ENCODE peak calls at places on chromosomes 16 and 17, in five cellular contexts. J is iPS-NIHi11, D is HS-27A, T is uterus, E is foreskin melanocyte. N is an unnamed sample.

GRCh38 chr17:75364078-75364477 is 41.4 kb downstream of the GRB2 start:
- DNase-seq in J (no peak), D (no peak), T (no peak), E (no peak), N (no peak)

GRCh38 chr17:51004249-51004648 is 116.4 kb downstream of the SPAG9 start:
- DNase-seq in J (no peak), D (no peak), T (no peak), E (no peak), N (no peak)

GRCh38 chr16:61993076-61993475 is 43.2 kb downstream of the CDH8 start:
- DNase-seq in J (no peak), D (no peak), T (no peak), E (no peak), N (no peak)

GRCh38 chr17:58970966-58971575 is 135.6 kb downstream of the TRIM37 start:
- DNase-seq in J (no peak), D (no peak), T (no peak), E (peak), N (no peak)

GRCh38 chr16:71703324-71703723 is 21.2 kb downstream of the PHLPP2 start:
- DNase-seq in J (no peak), D (no peak), T (no peak), E (no peak), N (no peak)

GRCh38 chr17:1782171-1782567 is 20.3 kb downstream of the SERPINF1 start:
- DNase-seq in J (no peak), D (no peak), T (no peak), E (no peak), N (no peak)

GRCh38 chr17:10217916-10218315 is 19.5 kb upstream of the GAS7 start:
- DNase-seq in J (no peak), D (no peak), T (no peak), E (no peak), N (no peak)

GRCh38 chr16:88384222-88385111 is 1.7 kb downstream of the ZNF469 start:
- DNase-seq in J (no peak), D (no peak), T (no peak), E (no peak), N (no peak)

GRCh38 chr16:79380990-79381389 is 219.5 kb downstream of the MAF start:
- DNase-seq in J (no peak), D (no peak), T (no peak), E (peak), N (no peak)

GRCh38 chr16:12157510-12158093 is 181.1 kb downstream of the SNX29 start:
- DNase-seq in J (no peak), D (peak), T (no peak), E (peak), N (no peak)

GRCh38 chr17:33284022-33284421 is 9.1 kb downstream of the ASIC2 start:
- DNase-seq in J (no peak), D (no peak), T (peak), E (no peak), N (no peak)

GRCh38 chr16:10729649-10730048 is 14.0 kb upstream of the NUBP1 start:
- DNase-seq in J (peak), D (peak), T (no peak), E (no peak), N (no peak)

N was measured in ecto neural progenitor cell.